ENCODE peak calls at places on chromosomes 6 and 20, in seven cellular contexts. G is GM12865, H is pancreas, Y is WERI-Rb-1, W is IMR-90, T is GM06990, C is GM12864. F is an unnamed sample.

GRCh38 chr20:49344975-49345374 is 67.1 kb upstream of the ZNFX1 start:
- DNase-seq in H (no peak), T (no peak), Y (no peak), W (peak), C (no peak), G (no peak), F (peak)

GRCh38 chr6:163965426-163966348 is 551.2 kb downstream of the QKI start:
- DNase-seq in C (no peak), T (no peak), Y (no peak), W (no peak), G (no peak), H (no peak), F (peak)

GRCh38 chr6:166068768-166069167 is 98.9 kb downstream of the TBXT start:
- DNase-seq in Y (no peak), W (no peak), H (no peak), C (no peak), G (no peak), T (no peak), F (no peak)

GRCh38 chr6:135146160-135146920 is 34.8 kb upstream of the MYB start:
- DNase-seq in G (peak), C (no peak), Y (no peak), H (no peak), W (peak), T (no peak), F (peak)

GRCh38 chr6:121223212-121223611 is 111.1 kb downstream of the TBC1D32 start:
- DNase-seq in W (no peak), H (no peak), Y (no peak), C (no peak), T (no peak), G (no peak), F (no peak)

GRCh38 chr20:17856837-17857605 is 111.6 kb downstream of the SNX5 start:
- DNase-seq in W (no peak), H (no peak), Y (no peak), C (no peak), T (no peak), G (peak), F (no peak)

GRCh38 chr6:107186047-107186446 is 70.7 kb upstream of the BEND3 start:
- DNase-seq in W (no peak), C (no peak), T (no peak), G (no peak), Y (no peak), H (no peak), F (no peak)

GRCh38 chr20:10735195-10735949 is 61.6 kb upstream of the JAG1 start:
- DNase-seq in C (no peak), W (peak), Y (no peak), G (no peak), T (no peak), H (no peak), F (no peak)

GRCh38 chr6:125224236-125224861 is 70.8 kb downstream of the TPD52L1 start:
- DNase-seq in H (no peak), C (no peak), T (no peak), G (no peak), W (peak), Y (no peak), F (no peak)

GRCh38 chr6:108476381-108476780 is 84.3 kb upstream of the FOXO3 start:
- DNase-seq in T (no peak), W (no peak), G (no peak), C (no peak), Y (no peak), H (no peak), F (no peak)

GRCh38 chr20:17228624-17229061 is 1.8 kb downstream of the PCSK2 start:
- DNase-seq in C (no peak), T (no peak), Y (peak), W (no peak), H (no peak), G (no peak), F (no peak)

GRCh38 chr6:116424001-116424400 is 37.2 kb upstream of the CALHM6 start:
- DNase-seq in Y (no peak), G (no peak), T (no peak), W (peak), H (no peak), C (no peak), F (no peak)

DNA sequence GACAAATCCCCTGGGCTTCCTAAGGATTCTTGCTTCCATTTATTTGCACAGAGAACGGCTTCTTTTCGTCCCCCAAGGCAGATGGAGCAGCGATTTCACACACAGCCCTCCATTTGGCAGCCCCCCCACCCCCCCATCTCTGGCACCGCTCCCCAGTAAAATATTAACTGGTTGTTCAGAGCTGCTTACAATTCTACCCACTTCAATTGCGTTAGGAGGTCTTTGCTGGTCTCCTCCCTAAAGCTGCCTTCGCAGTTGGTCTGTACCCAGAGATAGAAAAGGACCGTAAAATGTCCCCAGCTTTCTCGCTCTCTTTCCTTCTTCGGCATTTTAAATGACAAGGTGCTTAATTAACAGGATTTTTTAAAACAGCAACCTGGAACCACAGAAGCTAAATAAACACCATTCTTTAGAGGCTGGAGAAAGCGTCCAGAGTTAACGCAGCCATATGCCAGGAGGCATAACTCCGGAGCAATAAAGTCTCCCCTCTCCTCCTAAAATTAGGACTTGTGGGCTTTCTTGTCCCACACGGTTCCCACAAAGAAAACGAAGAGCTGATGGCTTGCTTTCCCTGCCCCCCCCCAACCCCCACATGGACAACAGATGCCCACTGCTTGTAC is 1.7 kb upstream of the ZMYND8 start:
- DNase-seq in H (no peak), T (no peak), C (no peak), G (no peak), Y (no peak), W (no peak), F (peak)
- TF ChIP-seq CTCF in H (no peak), T (no peak), C (no peak), G (no peak), Y (no peak), W (no peak), F (no peak)

DNA sequence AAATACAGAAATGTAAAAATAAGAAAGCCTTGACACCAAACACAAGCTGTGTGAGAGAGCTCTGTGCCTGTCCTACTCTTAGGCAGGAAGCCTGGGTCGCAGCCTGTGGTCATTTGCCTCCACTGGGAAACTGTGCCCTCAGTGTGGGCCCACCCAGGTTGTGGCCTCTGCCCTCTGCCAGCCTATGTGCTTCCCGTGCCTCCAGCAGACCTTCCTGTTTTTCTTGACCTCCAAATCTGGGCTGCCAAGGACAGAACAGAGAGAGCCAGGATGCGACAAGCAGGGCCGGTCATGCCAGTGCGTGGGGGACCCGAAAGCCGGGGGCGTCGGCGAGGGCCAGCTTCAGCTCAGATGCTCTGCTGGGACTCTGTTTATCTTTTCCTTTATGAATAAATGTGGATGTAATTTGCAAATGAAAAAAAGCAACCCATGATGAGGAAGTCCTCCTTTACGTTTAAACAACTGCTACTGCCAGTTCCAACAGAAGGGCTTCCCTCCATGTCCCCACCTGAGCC is 189.2 kb upstream of the EXOC2 start:
- DNase-seq in Y (no peak), H (no peak), W (no peak), C (no peak), T (no peak), G (no peak), F (no peak)
- H3K4me3 ChIP-seq in Y (no peak), H (no peak), W (no peak), C (no peak), T (no peak), G (no peak), F (no peak)

DNA sequence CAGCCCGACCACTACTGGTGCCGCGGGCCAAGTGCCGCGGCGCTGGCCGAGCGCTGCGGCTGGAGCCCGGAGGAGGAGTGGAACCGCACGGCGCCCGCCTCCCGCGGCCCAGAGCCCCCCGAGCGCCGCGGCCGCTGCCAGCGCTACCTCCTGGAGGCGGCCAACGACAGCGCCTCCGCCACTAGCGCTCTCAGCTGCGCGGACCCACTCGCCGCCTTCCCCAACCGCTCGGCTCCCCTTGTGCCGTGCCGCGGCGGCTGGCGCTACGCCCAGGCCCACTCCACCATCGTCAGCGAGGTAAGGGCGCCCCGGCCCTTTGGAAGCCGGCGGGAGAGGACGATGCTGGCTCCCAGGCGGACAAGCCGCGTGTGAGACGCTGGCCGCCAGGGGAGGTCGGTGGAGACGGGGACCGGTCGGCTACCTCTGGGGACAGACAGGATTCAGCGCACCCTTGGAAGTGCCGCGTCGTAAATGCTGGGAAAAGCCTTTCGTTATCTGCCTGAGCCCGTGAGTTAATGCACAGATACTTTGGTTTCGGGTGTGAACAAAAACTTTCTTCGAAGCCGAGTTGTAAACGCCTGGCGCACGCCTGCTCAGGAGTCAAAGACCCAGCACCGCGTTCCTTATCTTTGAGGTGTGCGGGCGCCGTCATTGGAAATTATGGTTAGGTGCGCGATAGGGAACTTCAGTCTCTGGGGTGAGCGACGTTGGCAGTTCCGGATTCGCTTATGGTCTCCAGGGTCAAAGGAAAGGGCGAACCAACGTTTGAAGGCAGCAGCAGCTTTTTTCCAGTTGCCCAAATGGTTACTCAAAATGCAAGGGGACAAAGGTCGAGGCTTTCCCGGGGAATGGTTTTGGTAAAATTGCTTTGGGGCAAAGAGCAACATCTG is 619 bp downstream of the SLC22A3 start:
- DNase-seq in H (peak), C (no peak), G (no peak), T (no peak), W (no peak), Y (no peak), F (peak)
- TF ChIP-seq CTCF in H (no peak), C (no peak), G (no peak), T (no peak), W (no peak), Y (no peak), F (peak)

GRCh38 chr20:47815866-47816265 is 30.6 kb upstream of the SULF2 start:
- DNase-seq in W (no peak), Y (no peak), C (no peak), H (no peak), G (no peak), T (no peak), F (no peak)

GRCh38 chr20:47818466-47818865 is 33.2 kb upstream of the SULF2 start:
- DNase-seq in H (no peak), C (no peak), Y (no peak), G (no peak), W (no peak), T (no peak), F (no peak)

GRCh38 chr20:47816487-47817451 is 31.5 kb upstream of the SULF2 start:
- DNase-seq in H (no peak), C (no peak), T (no peak), Y (no peak), G (no peak), W (no peak), F (no peak)

GRCh38 chr20:47818996-47819609 is 33.8 kb upstream of the SULF2 start:
- DNase-seq in W (no peak), Y (no peak), G (no peak), H (no peak), T (no peak), C (no peak), F (no peak)

DNA sequence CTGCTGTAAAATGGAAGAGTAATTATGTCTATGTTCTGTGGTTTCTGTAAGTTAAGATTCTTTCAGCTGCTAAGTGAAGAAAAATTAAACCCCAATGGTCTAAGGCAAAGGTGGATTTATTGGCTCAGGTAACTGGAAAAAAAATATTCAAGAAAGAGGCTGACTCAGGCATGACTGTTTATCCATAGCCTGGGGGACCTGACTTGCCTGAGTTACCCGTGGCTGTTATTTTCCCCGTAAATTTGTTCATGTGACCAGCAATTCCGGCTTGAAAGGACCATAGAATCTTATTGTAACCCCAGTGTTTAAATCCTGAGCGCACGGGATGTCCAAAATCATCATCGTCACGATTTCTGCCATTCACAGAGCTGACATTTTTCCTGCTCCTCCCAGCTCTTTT is 32.3 kb upstream of the SULF2 start:
- DNase-seq in Y (no peak), G (no peak), W (no peak), C (no peak), T (no peak), H (no peak), F (no peak)
- H3K4me3 ChIP-seq in Y (no peak), G (no peak), W (no peak), C (no peak), T (no peak), H (no peak), F (no peak)

GRCh38 chr6:156589281-156589680 is 187.9 kb upstream of the ARID1B start:
- DNase-seq in H (no peak), T (no peak), Y (no peak), G (no peak), W (peak), C (no peak), F (peak)

GRCh38 chr6:156593127-156593526 is 184.1 kb upstream of the ARID1B start:
- DNase-seq in Y (no peak), H (no peak), T (no peak), C (no peak), G (no peak), W (no peak), F (no peak)

GRCh38 chr6:156587751-156588301 is 189.4 kb upstream of the ARID1B start:
- DNase-seq in H (no peak), G (no peak), C (no peak), T (no peak), W (no peak), Y (no peak), F (no peak)

GRCh38 chr6:156593893-156594292 is 183.3 kb upstream of the ARID1B start:
- DNase-seq in Y (peak), T (no peak), W (no peak), C (no peak), H (no peak), G (no peak), F (no peak)

GRCh38 chr6:156590482-156590881 is 186.7 kb upstream of the ARID1B start:
- DNase-seq in H (no peak), Y (peak), T (no peak), W (no peak), G (no peak), C (no peak), F (no peak)
- TF ChIP-seq CTCF in H (no peak), Y (peak), T (no peak), W (no peak), G (no peak), C (no peak), F (no peak)

GRCh38 chr6:257774-258173 is 34.5 kb upstream of the DUSP22 start:
- DNase-seq in T (peak), Y (no peak), G (peak), C (no peak), W (no peak), H (no peak), F (no peak)

GRCh38 chr6:257031-257725 is 35.1 kb upstream of the DUSP22 start:
- DNase-seq in W (peak), H (no peak), C (no peak), Y (no peak), T (no peak), G (no peak), F (peak)

GRCh38 chr6:254011-254410 is 38.3 kb upstream of the DUSP22 start:
- DNase-seq in T (no peak), W (no peak), C (no peak), Y (no peak), H (no peak), G (no peak), F (no peak)

GRCh38 chr6:255418-256090 is 36.7 kb upstream of the DUSP22 start:
- DNase-seq in G (peak), H (no peak), T (no peak), W (no peak), C (no peak), Y (no peak), F (no peak)

GRCh38 chr6:256169-256568 is 36.1 kb upstream of the DUSP22 start:
- DNase-seq in Y (no peak), H (no peak), W (no peak), G (no peak), T (no peak), C (no peak), F (no peak)
- H3K4me3 ChIP-seq in Y (no peak), H (no peak), W (no peak), G (no peak), T (no peak), C (no peak), F (no peak)

F was measured in astrocyte of the spinal cord.